ENCODE peak calls at places on chromosomes 6 and 20, in six cellular contexts. One of them, this sample, is unnamed.

GRCh38 chr20:38414769-38415450 is 20.2 kb downstream of the SNHG17 start:
- DNase-seq in MM.1S: no peak
- DNase-seq in HCT116: no peak
- DNase-seq in SK-N-MC: no peak
- DNase-seq in epithelial cell of prostate: no peak
- DNase-seq in coronary artery: peak
- DNase-seq in this sample: no peak

GRCh38 chr20:6053064-6053775 is 640 bp downstream of the LRRN4 start:
- DNase-seq in MM.1S: no peak
- DNase-seq in HCT116: no peak
- DNase-seq in SK-N-MC: no peak
- DNase-seq in epithelial cell of prostate: no peak
- DNase-seq in coronary artery: no peak
- DNase-seq in this sample: no peak

GRCh38 chr20:61926253-61926613 is 139.4 kb downstream of the TAF4 start:
- DNase-seq in MM.1S: no peak
- DNase-seq in HCT116: no peak
- DNase-seq in SK-N-MC: no peak
- DNase-seq in epithelial cell of prostate: no peak
- DNase-seq in coronary artery: no peak
- DNase-seq in this sample: no peak

GRCh38 chr6:43246301-43247114 is 3.2 kb downstream of the TTBK1 start:
- DNase-seq in MM.1S: peak
- DNase-seq in HCT116: peak
- DNase-seq in SK-N-MC: no peak
- DNase-seq in epithelial cell of prostate: no peak
- DNase-seq in coronary artery: peak
- DNase-seq in this sample: peak

GRCh38 chr6:43086022-43086658 is 10.0 kb downstream of the PTK7 start:
- DNase-seq in MM.1S: no peak
- DNase-seq in HCT116: no peak
- DNase-seq in SK-N-MC: peak
- DNase-seq in epithelial cell of prostate: no peak
- DNase-seq in coronary artery: no peak
- DNase-seq in this sample: no peak

GRCh38 chr6:4677011-4677750 is 99.0 kb upstream of the CDYL start:
- DNase-seq in MM.1S: no peak
- DNase-seq in HCT116: no peak
- DNase-seq in SK-N-MC: no peak
- DNase-seq in epithelial cell of prostate: no peak
- DNase-seq in coronary artery: no peak
- DNase-seq in this sample: no peak

GRCh38 chr6:44399991-44400390 is 12.5 kb downstream of the CDC5L start:
- DNase-seq in MM.1S: no peak
- DNase-seq in HCT116: no peak
- DNase-seq in SK-N-MC: no peak
- DNase-seq in epithelial cell of prostate: no peak
- DNase-seq in coronary artery: no peak
- DNase-seq in this sample: no peak

GRCh38 chr20:23125625-23126191 is 39.6 kb upstream of the CD93 start:
- DNase-seq in MM.1S: no peak
- DNase-seq in HCT116: no peak
- DNase-seq in SK-N-MC: no peak
- DNase-seq in epithelial cell of prostate: no peak
- DNase-seq in coronary artery: no peak
- DNase-seq in this sample: peak

GRCh38 chr20:3744806-3745685 is 12.6 kb downstream of the HSPA12B start:
- DNase-seq in MM.1S: peak
- DNase-seq in HCT116: peak
- DNase-seq in SK-N-MC: peak
- DNase-seq in epithelial cell of prostate: peak
- DNase-seq in coronary artery: no peak
- DNase-seq in this sample: no peak

GRCh38 chr20:46074006-46074405 is 15.8 kb downstream of the NCOA5 start:
- DNase-seq in MM.1S: no peak
- DNase-seq in HCT116: no peak
- DNase-seq in SK-N-MC: no peak
- DNase-seq in epithelial cell of prostate: no peak
- DNase-seq in coronary artery: no peak
- DNase-seq in this sample: no peak

GRCh38 chr20:52800734-52801627 is 171.2 kb upstream of the TSHZ2 start:
- DNase-seq in MM.1S: no peak
- DNase-seq in HCT116: no peak
- DNase-seq in SK-N-MC: no peak
- DNase-seq in epithelial cell of prostate: no peak
- DNase-seq in coronary artery: no peak
- DNase-seq in this sample: no peak

GRCh38 chr20:34337982-34338756 is 24.9 kb upstream of the ITCH start:
- DNase-seq in MM.1S: peak
- DNase-seq in HCT116: no peak
- DNase-seq in SK-N-MC: no peak
- DNase-seq in epithelial cell of prostate: no peak
- DNase-seq in coronary artery: no peak
- DNase-seq in this sample: no peak

GRCh38 chr20:5910192-5910591 is 40.1 kb downstream of the TRMT6 start:
- DNase-seq in MM.1S: no peak
- DNase-seq in HCT116: no peak
- DNase-seq in SK-N-MC: no peak
- DNase-seq in epithelial cell of prostate: no peak
- DNase-seq in coronary artery: no peak
- DNase-seq in this sample: no peak

GRCh38 chr6:10385512-10386132 is 29.3 kb downstream of the TFAP2A start:
- DNase-seq in MM.1S: no peak
- DNase-seq in HCT116: no peak
- DNase-seq in SK-N-MC: no peak
- DNase-seq in epithelial cell of prostate: no peak
- DNase-seq in coronary artery: no peak
- DNase-seq in this sample: no peak

GRCh38 chr6:140671926-140672325 is 1297.5 kb upstream of the CITED2 start:
- DNase-seq in MM.1S: no peak
- DNase-seq in HCT116: peak
- DNase-seq in SK-N-MC: no peak
- DNase-seq in epithelial cell of prostate: peak
- DNase-seq in coronary artery: no peak
- DNase-seq in this sample: no peak

GRCh38 chr6:157961116-157961515 is 20.5 kb upstream of the SYNJ2 start:
- DNase-seq in MM.1S: no peak
- DNase-seq in HCT116: no peak
- DNase-seq in SK-N-MC: no peak
- DNase-seq in epithelial cell of prostate: no peak
- DNase-seq in coronary artery: no peak
- DNase-seq in this sample: no peak

GRCh38 chr6:104896914-104897313 is 37.2 kb upstream of the HACE1 start:
- DNase-seq in MM.1S: no peak
- DNase-seq in HCT116: no peak
- DNase-seq in SK-N-MC: no peak
- DNase-seq in epithelial cell of prostate: no peak
- DNase-seq in coronary artery: no peak
- DNase-seq in this sample: no peak

GRCh38 chr20:5975778-5976177 is 25.3 kb downstream of the MCM8 start:
- DNase-seq in MM.1S: no peak
- DNase-seq in HCT116: no peak
- DNase-seq in SK-N-MC: no peak
- DNase-seq in epithelial cell of prostate: no peak
- DNase-seq in coronary artery: no peak
- DNase-seq in this sample: no peak

GRCh38 chr6:43887340-43887858 is 117.4 kb downstream of the VEGFA start:
- DNase-seq in MM.1S: no peak
- DNase-seq in HCT116: no peak
- DNase-seq in SK-N-MC: no peak
- DNase-seq in epithelial cell of prostate: no peak
- DNase-seq in coronary artery: no peak
- DNase-seq in this sample: no peak

GRCh38 chr6:67630146-67630545 is 1004.9 kb upstream of the ADGRB3 start:
- DNase-seq in MM.1S: peak
- DNase-seq in HCT116: no peak
- DNase-seq in SK-N-MC: no peak
- DNase-seq in epithelial cell of prostate: no peak
- DNase-seq in coronary artery: no peak
- DNase-seq in this sample: no peak

GRCh38 chr6:145887969-145888368 is 73.4 kb upstream of the FBXO30 start:
- DNase-seq in MM.1S: no peak
- DNase-seq in HCT116: no peak
- DNase-seq in SK-N-MC: peak
- DNase-seq in epithelial cell of prostate: no peak
- DNase-seq in coronary artery: no peak
- DNase-seq in this sample: no peak

GRCh38 chr6:77879527-77879926 is 226.7 kb downstream of the MEI4 start:
- DNase-seq in MM.1S: no peak
- DNase-seq in HCT116: no peak
- DNase-seq in SK-N-MC: no peak
- DNase-seq in epithelial cell of prostate: no peak
- DNase-seq in coronary artery: no peak
- DNase-seq in this sample: no peak

GRCh38 chr6:142784344-142784743 is 160.6 kb downstream of the HIVEP2 start:
- DNase-seq in MM.1S: no peak
- DNase-seq in HCT116: no peak
- DNase-seq in SK-N-MC: no peak
- DNase-seq in epithelial cell of prostate: no peak
- DNase-seq in coronary artery: no peak
- DNase-seq in this sample: no peak

GRCh38 chr6:35036059-35036827 is 104.9 kb downstream of the TCP11 start:
- DNase-seq in MM.1S: no peak
- DNase-seq in HCT116: no peak
- DNase-seq in SK-N-MC: no peak
- DNase-seq in epithelial cell of prostate: no peak
- DNase-seq in coronary artery: no peak
- DNase-seq in this sample: no peak

GRCh38 chr6:35035481-35036030 is 105.6 kb downstream of the TCP11 start:
- DNase-seq in MM.1S: no peak
- DNase-seq in HCT116: no peak
- DNase-seq in SK-N-MC: no peak
- DNase-seq in epithelial cell of prostate: no peak
- DNase-seq in coronary artery: no peak
- DNase-seq in this sample: no peak

GRCh38 chr6:35034411-35035171 is 106.5 kb downstream of the TCP11 start:
- DNase-seq in MM.1S: no peak
- DNase-seq in HCT116: no peak
- DNase-seq in SK-N-MC: no peak
- DNase-seq in epithelial cell of prostate: no peak
- DNase-seq in coronary artery: no peak
- DNase-seq in this sample: no peak

GRCh38 chr6:35031611-35032529 is 109.3 kb downstream of the TCP11 start:
- DNase-seq in MM.1S: no peak
- DNase-seq in HCT116: no peak
- DNase-seq in SK-N-MC: no peak
- DNase-seq in epithelial cell of prostate: no peak
- DNase-seq in coronary artery: no peak
- DNase-seq in this sample: no peak

DNA sequence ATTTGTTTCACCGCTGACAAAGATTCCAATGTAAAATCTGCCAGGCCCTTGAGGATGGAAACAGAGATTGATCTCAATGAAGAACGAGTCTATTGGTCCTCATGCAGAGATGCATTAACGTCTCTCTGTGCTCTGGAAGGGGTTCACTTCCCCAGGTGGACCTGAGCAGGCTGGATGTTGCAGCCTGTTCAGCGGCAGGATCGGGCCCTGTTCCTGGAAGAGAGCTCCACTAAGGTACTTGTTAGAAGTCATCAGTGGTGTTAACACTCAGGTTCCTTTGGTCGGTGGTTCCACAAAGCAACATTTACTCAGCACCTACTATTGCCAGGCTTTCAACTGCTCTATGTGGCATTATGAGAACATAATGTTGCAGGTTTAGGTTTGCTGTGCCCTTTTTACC is 107.5 kb downstream of the TCP11 start:
- DNase-seq in MM.1S: no peak
- DNase-seq in HCT116: no peak
- DNase-seq in SK-N-MC: no peak
- DNase-seq in epithelial cell of prostate: no peak
- DNase-seq in coronary artery: no peak
- DNase-seq in this sample: no peak
- H3K27ac ChIP-seq in MM.1S: no peak
- H3K27ac ChIP-seq in HCT116: no peak
- H3K27ac ChIP-seq in SK-N-MC: no peak
- H3K27ac ChIP-seq in epithelial cell of prostate: peak
- H3K27ac ChIP-seq in coronary artery: no peak
- H3K27ac ChIP-seq in this sample: no peak

GRCh38 chr6:33118525-33119123 is 42.8 kb downstream of the HLA-DPB1 start:
- DNase-seq in MM.1S: peak
- DNase-seq in HCT116: peak
- DNase-seq in SK-N-MC: peak
- DNase-seq in epithelial cell of prostate: no peak
- DNase-seq in coronary artery: no peak
- DNase-seq in this sample: no peak
- H3K27ac ChIP-seq in MM.1S: no peak
- H3K27ac ChIP-seq in HCT116: no peak
- H3K27ac ChIP-seq in SK-N-MC: no peak
- H3K27ac ChIP-seq in epithelial cell of prostate: no peak
- H3K27ac ChIP-seq in coronary artery: no peak
- H3K27ac ChIP-seq in this sample: no peak

GRCh38 chr6:38640216-38640909 is 634 bp upstream of the BTBD9 start:
- DNase-seq in MM.1S: no peak
- DNase-seq in HCT116: no peak
- DNase-seq in SK-N-MC: no peak
- DNase-seq in epithelial cell of prostate: peak
- DNase-seq in coronary artery: no peak
- DNase-seq in this sample: no peak
- H3K27ac ChIP-seq in MM.1S: peak
- H3K27ac ChIP-seq in HCT116: peak
- H3K27ac ChIP-seq in SK-N-MC: no peak
- H3K27ac ChIP-seq in epithelial cell of prostate: peak
- H3K27ac ChIP-seq in coronary artery: peak
- H3K27ac ChIP-seq in this sample: peak

GRCh38 chr6:133033263-133033662 is 207.9 kb upstream of the EYA4 start:
- DNase-seq in MM.1S: no peak
- DNase-seq in HCT116: no peak
- DNase-seq in SK-N-MC: no peak
- DNase-seq in epithelial cell of prostate: no peak
- DNase-seq in coronary artery: no peak
- DNase-seq in this sample: no peak

GRCh38 chr6:133040025-133040838 is 200.9 kb upstream of the EYA4 start:
- DNase-seq in MM.1S: peak
- DNase-seq in HCT116: peak
- DNase-seq in SK-N-MC: peak
- DNase-seq in epithelial cell of prostate: no peak
- DNase-seq in coronary artery: no peak
- DNase-seq in this sample: no peak

DNA sequence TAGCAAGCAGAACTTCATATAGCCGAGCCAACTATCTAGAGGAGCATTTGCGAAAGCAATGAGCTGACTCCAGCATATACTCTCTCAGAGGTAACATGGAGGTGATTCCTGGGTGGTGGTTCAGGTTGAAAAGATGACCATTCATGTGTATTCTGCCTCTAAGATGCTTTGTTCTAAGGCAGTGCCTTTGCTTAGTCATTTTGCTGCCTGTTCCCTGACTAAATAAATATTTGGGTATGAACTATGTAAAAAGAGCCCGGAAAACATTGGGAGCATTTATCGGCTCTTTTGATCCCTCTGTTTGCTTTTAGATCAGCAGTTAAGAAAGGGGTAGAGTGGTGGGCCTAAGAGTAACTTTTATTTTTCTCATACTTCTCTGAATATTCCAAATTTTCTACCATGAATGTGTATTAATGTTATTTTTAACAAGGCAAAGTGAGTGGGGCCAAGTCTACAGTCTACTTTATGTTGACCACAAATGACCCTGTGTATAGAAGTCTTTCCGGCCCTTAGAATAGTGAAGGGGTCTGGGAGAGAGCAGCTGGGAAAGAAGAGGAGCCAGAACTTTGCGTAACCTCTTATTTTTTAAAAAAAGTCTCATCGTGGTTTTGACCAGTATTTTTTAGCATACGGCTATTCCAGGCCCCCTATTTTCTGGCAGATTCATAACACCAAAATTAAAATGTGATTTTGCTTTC is 206.5 kb upstream of the EYA4 start:
- DNase-seq in MM.1S: no peak
- DNase-seq in HCT116: no peak
- DNase-seq in SK-N-MC: no peak
- DNase-seq in epithelial cell of prostate: no peak
- DNase-seq in coronary artery: no peak
- DNase-seq in this sample: no peak
- H3K27ac ChIP-seq in MM.1S: no peak
- H3K27ac ChIP-seq in HCT116: no peak
- H3K27ac ChIP-seq in SK-N-MC: no peak
- H3K27ac ChIP-seq in epithelial cell of prostate: no peak
- H3K27ac ChIP-seq in coronary artery: no peak
- H3K27ac ChIP-seq in this sample: no peak